ENCODE peak calls at places on chromosome X, in six cellular contexts. G is mucosa of descending colon, H is astrocyte of the spinal cord, Y is heart left ventricle, U is cardiac fibroblast, R is GM23338. O is an unnamed sample.

GRCh38 chrX:3346436-3347329 is at the start of gene MXRA5:
- DNase-seq in R (peak; percentile 46), G (no peak), U (peak; percentile 15), H (peak; percentile 61), Y (peak; percentile 68), O (peak; percentile 1)

GRCh38 chrX:1164322-1165288 is 47.8 kb downstream of the CRLF2 start:
- DNase-seq in Y (no peak), G (no peak), U (no peak), H (no peak), R (peak; percentile 44), O (peak; percentile 6)

GRCh38 chrX:20061869-20062254 is 54.8 kb downstream of the MAP7D2 start:
- DNase-seq in H (peak; percentile 68), Y (no peak), U (peak; percentile 26), G (no peak), R (no peak), O (peak; percentile 20)

GRCh38 chrX:150547511-150548115 is 20.8 kb upstream of the MTM1 start:
- DNase-seq in H (peak; percentile 37), R (peak; percentile 64), Y (peak; percentile 84), U (peak; percentile 70), G (peak; percentile 81), O (peak; percentile 56)

GRCh38 chrX:39689374-39690104 is 408.2 kb downstream of the BCOR start:
- DNase-seq in Y (no peak), G (no peak), R (peak; percentile 41), U (no peak), H (no peak), O (no peak)

GRCh38 chrX:134604701-134605271 is 53.5 kb downstream of the PLAC1 start:
- DNase-seq in U (peak; percentile 73), Y (no peak), H (no peak), R (no peak), G (no peak), O (peak; percentile 69)

GRCh38 chrX:149568701-149569296 is 18.5 kb downstream of the MAGEA9B start:
- DNase-seq in U (no peak), R (no peak), H (no peak), Y (no peak), G (no peak), O (no peak)

GRCh38 chrX:119468186-119468929 is at the start of gene SLC25A5:
- DNase-seq in U (peak; percentile 88), G (peak; percentile 92), H (peak; percentile 85), R (peak; percentile 84), Y (peak; percentile 91), O (peak; percentile 79)

GRCh38 chrX:107673933-107674479 is 45.7 kb downstream of the PRPS1 start:
- DNase-seq in G (peak; percentile 93), Y (peak; percentile 90), R (peak; percentile 36), U (peak; percentile 94), H (peak; percentile 94), O (peak; percentile 95)

GRCh38 chrX:139446832-139447231 is 83.7 kb upstream of the F9 start:
- DNase-seq in G (no peak), Y (no peak), H (no peak), R (no peak), U (no peak), O (no peak)

GRCh38 chrX:16825306-16826035 is 39.2 kb downstream of the TXLNG start:
- DNase-seq in H (no peak), R (no peak), Y (no peak), U (peak; percentile 46), G (no peak), O (peak; percentile 69)

GRCh38 chrX:145773006-145773405 is 44.6 kb upstream of the SLITRK2 start:
- DNase-seq in G (no peak), Y (no peak), R (no peak), U (no peak), H (no peak), O (no peak)

GRCh38 chrX:103356897-103357296 is 591 bp downstream of the TCEAL9 start:
- DNase-seq in G (no peak), Y (no peak), U (no peak), R (peak; percentile 40), H (no peak), O (no peak)

GRCh38 chrX:102684772-102685520 is 27.3 kb upstream of the GPRASP2 start:
- DNase-seq in H (no peak), G (no peak), U (no peak), Y (no peak), R (no peak), O (no peak)

GRCh38 chrX:25018682-25019081 is 2.9 kb upstream of the ARX start:
- DNase-seq in H (no peak), U (no peak), Y (no peak), G (no peak), R (no peak), O (no peak)

GRCh38 chrX:110265624-110266023 is 52.3 kb downstream of the AMMECR1 start:
- DNase-seq in U (no peak), R (no peak), H (no peak), G (no peak), Y (no peak), O (no peak)

GRCh38 chrX:106903856-106904528 is 851 bp upstream of the RIPPLY1 start:
- DNase-seq in H (no peak), R (no peak), Y (no peak), U (no peak), G (no peak), O (no peak)

GRCh38 chrX:57519578-57520118 is 72.2 kb upstream of the ZXDB start:
- DNase-seq in Y (no peak), G (no peak), R (no peak), U (no peak), H (no peak), O (no peak)

GRCh38 chrX:43581167-43581566 is 74.9 kb upstream of the MAOA start:
- DNase-seq in H (no peak), G (no peak), U (no peak), R (no peak), Y (no peak), O (no peak)

GRCh38 chrX:19627081-19627480 is 111.8 kb upstream of the MAP3K15 start:
- DNase-seq in R (no peak), H (no peak), U (no peak), Y (no peak), G (no peak), O (no peak)

GRCh38 chrX:97027384-97027922 is 143.7 kb downstream of the RPA4 start:
- DNase-seq in H (peak; percentile 26), R (peak; percentile 63), Y (no peak), G (no peak), U (no peak), O (no peak)

GRCh38 chrX:40061871-40062524 is 35.8 kb downstream of the BCOR start:
- DNase-seq in Y (no peak), H (no peak), R (no peak), U (no peak), G (no peak), O (no peak)

GRCh38 chrX:56764153-56764974 is 35.3 kb downstream of the NBDY start:
- DNase-seq in R (peak; percentile 67), G (peak; percentile 83), Y (no peak), U (peak; percentile 84), H (peak; percentile 70), O (peak; percentile 83)

GRCh38 chrX:9465380-9466114 is 689 bp downstream of the TBL1X start:
- DNase-seq in U (peak; percentile 6), G (peak; percentile 60), H (no peak), R (peak; percentile 40), Y (peak; percentile 66), O (no peak)

GRCh38 chrX:21004835-21005234 is 369.4 kb upstream of the CNKSR2 start:
- DNase-seq in U (no peak), R (no peak), H (no peak), G (no peak), Y (no peak), O (peak; percentile 10)

GRCh38 chrX:129773649-129774458 is 5.9 kb upstream of the SASH3 start:
- DNase-seq in U (no peak), Y (no peak), R (no peak), G (no peak), H (no peak), O (no peak)

GRCh38 chrX:130771230-130771629 is 131.8 kb downstream of the ENOX2 start:
- DNase-seq in U (no peak), G (no peak), H (no peak), R (no peak), Y (no peak), O (no peak)

GRCh38 chrX:13764765-13765164 is 30.2 kb downstream of the OFD1 start:
- DNase-seq in U (peak; percentile 12), Y (peak; percentile 56), H (peak; percentile 10), R (peak; percentile 59), G (no peak), O (peak; percentile 3)
- TF ChIP-seq CTCF in U (peak; percentile 11), Y (peak; percentile 21), H (peak; percentile 52), R (peak; percentile 48), G (no peak), O (peak; percentile 24)

GRCh38 chrX:126770179-126770578 is 49.4 kb upstream of the PRR32 start:
- DNase-seq in R (peak; percentile 53), U (no peak), G (no peak), H (no peak), Y (no peak), O (no peak)
- TF ChIP-seq CTCF in R (peak; percentile 61), U (peak; percentile 14), G (no peak), H (peak; percentile 11), Y (peak; percentile 32), O (no peak)

GRCh38 chrX:12401252-12401651 is 263.0 kb downstream of the FRMPD4 start:
- DNase-seq in Y (no peak), U (peak; percentile 34), R (no peak), G (no peak), H (no peak), O (no peak)
- TF ChIP-seq CTCF in Y (no peak), U (no peak), R (no peak), G (no peak), H (no peak), O (no peak)

GRCh38 chrX:123859828-123860505 is at the start of gene XIAP:
- DNase-seq in H (peak; percentile 87), U (peak; percentile 94), Y (peak; percentile 90), R (peak; percentile 79), G (peak; percentile 90), O (peak; percentile 90)

GRCh38 chrX:123859409-123859827 is 435 bp upstream of the XIAP start:
- DNase-seq in G (no peak), Y (no peak), R (peak; percentile 86), U (no peak), H (no peak), O (no peak)

GRCh38 chrX:123860506-123860840 is 620 bp downstream of the XIAP start:
- DNase-seq in G (no peak), R (no peak), H (peak; percentile 56), Y (no peak), U (no peak), O (no peak)

DNA sequence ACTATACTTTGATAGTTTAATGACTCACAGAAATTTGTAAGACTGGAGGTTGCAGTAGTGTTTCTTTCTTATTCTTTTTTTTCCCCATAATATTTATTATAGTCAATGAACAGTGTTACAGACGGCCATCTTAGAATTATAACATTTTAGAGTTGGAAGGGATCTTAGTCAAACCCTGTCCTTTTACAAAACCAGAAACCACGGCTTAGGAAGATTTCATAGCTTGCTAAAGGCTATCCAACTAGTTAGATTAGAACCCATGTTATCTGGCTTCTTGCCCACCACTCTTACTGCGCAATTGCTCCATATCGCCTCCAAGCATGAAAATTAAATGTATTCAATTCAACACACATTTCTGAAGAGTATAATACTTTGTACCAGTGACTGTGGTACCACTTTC is 1.1 kb downstream of the XIAP start:
- DNase-seq in U (peak; percentile 49), G (no peak), R (no peak), H (peak; percentile 25), Y (no peak), O (peak; percentile 40)
- TF ChIP-seq CTCF in U (no peak), G (no peak), R (no peak), H (no peak), Y (no peak), O (no peak)

O was measured in fibroblast of pulmonary artery.